ENCODE peak calls at places on chromosomes 1 and 21, in nine cellular contexts. J, F, M, U, B, V, T, I and K are unnamed samples.

GRCh38 chr1:116827607-116828125 is 73.4 kb downstream of the CD2 start:
- DNase-seq in J (no peak), F (no peak), M (no peak), U (no peak), B (no peak), V (no peak), T (no peak), I (no peak), K (no peak)

GRCh38 chr1:14878951-14879350 is 274.6 kb upstream of the TMEM51 start:
- DNase-seq in J (no peak), F (no peak), M (peak), U (no peak), B (no peak), V (no peak), T (no peak), I (no peak), K (no peak)

GRCh38 chr1:234554478-234555311 is 55.3 kb downstream of the IRF2BP2 start:
- DNase-seq in J (no peak), F (no peak), M (peak), U (no peak), B (no peak), V (peak), T (no peak), I (no peak), K (no peak)

GRCh38 chr1:155313266-155313665 is 4.6 kb downstream of the FDPS start:
- DNase-seq in J (no peak), F (no peak), M (no peak), U (no peak), B (no peak), V (no peak), T (no peak), I (no peak), K (no peak)

GRCh38 chr1:34994878-34995277 is 9.7 kb upstream of the TMEM35B start:
- DNase-seq in J (no peak), F (no peak), M (no peak), U (no peak), B (no peak), V (no peak), T (no peak), I (no peak), K (no peak)

GRCh38 chr21:30577766-30578165 is 12.4 kb downstream of the KRTAP22-2 start:
- DNase-seq in J (no peak), F (no peak), M (no peak), U (no peak), B (no peak), V (no peak), T (no peak), I (no peak), K (no peak)

GRCh38 chr1:244893836-244894235 is 29.5 kb upstream of the HNRNPU start:
- DNase-seq in J (no peak), F (no peak), M (no peak), U (no peak), B (no peak), V (no peak), T (no peak), I (no peak), K (no peak)

GRCh38 chr1:95754412-95754811 is 520.4 kb downstream of the RWDD3 start:
- DNase-seq in J (no peak), F (no peak), M (no peak), U (no peak), B (no peak), V (no peak), T (peak), I (no peak), K (no peak)

GRCh38 chr1:199173356-199173755 is 534.5 kb downstream of the PTPRC start:
- DNase-seq in J (no peak), F (no peak), M (no peak), U (no peak), B (no peak), V (peak), T (no peak), I (peak), K (no peak)

GRCh38 chr1:100474838-100475237 is 63.1 kb upstream of the GPR88 start:
- DNase-seq in J (no peak), F (no peak), M (no peak), U (no peak), B (no peak), V (no peak), T (no peak), I (no peak), K (no peak)

GRCh38 chr1:3351300-3352083 is 103.0 kb upstream of the ARHGEF16 start:
- DNase-seq in J (no peak), F (no peak), M (no peak), U (no peak), B (no peak), V (no peak), T (no peak), I (no peak), K (no peak)

GRCh38 chr1:234500269-234500668 is 21.3 kb upstream of the TARBP1 start:
- DNase-seq in J (no peak), F (no peak), M (no peak), U (no peak), B (peak), V (peak), T (no peak), I (no peak), K (no peak)

DNA sequence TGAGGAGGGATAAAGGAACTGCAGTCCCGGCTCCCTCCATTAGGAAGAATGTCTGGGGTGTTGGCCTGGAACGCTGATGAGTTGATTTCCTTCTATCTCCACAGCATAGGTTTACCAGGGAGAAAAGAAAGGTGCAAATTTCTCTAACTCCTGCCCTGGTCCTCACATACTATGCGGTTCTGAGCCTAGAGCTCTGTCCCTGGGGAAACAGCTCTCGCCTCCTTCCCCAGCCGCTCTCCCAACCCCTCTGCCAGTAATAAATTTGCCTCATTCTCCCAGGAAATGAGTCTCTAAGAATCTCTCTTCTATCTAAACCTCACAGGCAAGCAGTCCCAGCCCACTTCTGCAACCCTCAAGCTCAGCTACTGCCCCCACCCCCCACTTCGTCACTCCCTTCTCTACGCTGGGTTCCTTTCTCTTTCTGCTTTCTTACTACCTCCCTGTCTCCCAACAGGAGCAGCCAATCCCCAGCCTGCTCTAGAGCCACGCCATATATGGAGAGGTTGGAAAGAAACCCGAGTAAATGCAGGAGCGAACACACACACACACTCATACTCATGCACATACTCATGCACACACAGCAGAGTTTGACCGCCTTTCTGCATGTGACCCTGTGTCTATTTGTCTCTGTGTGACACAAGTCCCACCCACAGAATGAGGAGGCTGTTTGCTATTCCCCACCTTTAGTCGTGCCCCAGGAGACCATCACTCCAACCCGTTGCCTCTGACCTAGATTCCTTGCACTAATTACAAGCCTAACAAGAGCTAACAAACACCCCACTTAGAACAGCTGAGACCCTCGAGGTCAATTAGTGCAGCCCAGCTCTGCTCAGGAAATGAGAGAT is 13.4 kb downstream of the PLEKHO1 start:
- DNase-seq in J (peak), F (peak), M (peak), U (peak), B (peak), V (peak), T (no peak), I (peak), K (peak)
- TF ChIP-seq CTCF in J (no peak), F (no peak), M (no peak), U (no peak), B (no peak), V (peak), T (peak), I (no peak), K (peak)

GRCh38 chr1:41483960-41484844 is at the start of gene EDN2:
- DNase-seq in J (no peak), F (peak), M (peak), U (no peak), B (peak), V (no peak), T (peak), I (no peak), K (no peak)
- TF ChIP-seq CTCF in J (peak), F (peak), M (peak), U (no peak), B (no peak), V (peak), T (peak), I (peak), K (peak)

GRCh38 chr1:6440198-6441126 is 15.9 kb downstream of the ESPN start:
- DNase-seq in J (no peak), F (peak), M (peak), U (no peak), B (peak), V (no peak), T (peak), I (no peak), K (no peak)
- TF ChIP-seq CTCF in J (no peak), F (peak), M (peak), U (peak), B (no peak), V (peak), T (peak), I (peak), K (peak)

GRCh38 chr1:77552626-77553025 is 129.8 kb downstream of the ZZZ3 start:
- DNase-seq in J (no peak), F (no peak), M (no peak), U (no peak), B (no peak), V (no peak), T (no peak), I (no peak), K (no peak)
- TF ChIP-seq CTCF in J (no peak), F (no peak), M (no peak), U (no peak), B (no peak), V (no peak), T (no peak), I (no peak), K (no peak)